ENCODE peak calls at places on chromosomes 16 and 17, in seven cellular contexts. One of them, this sample, is unnamed.

GRCh38 chr16:106623-107324 is 28.7 kb downstream of the MPG start:
- DNase-seq in fibroblast of lung: peak
- DNase-seq in T-helper 2 cell: peak
- DNase-seq in RWPE1: peak
- DNase-seq in NCI-H460: peak
- DNase-seq in RCC 7860: peak
- DNase-seq in GM12865: peak
- DNase-seq in this sample: peak

GRCh38 chr16:85441189-85441889 is 171.8 kb upstream of the GSE1 start:
- DNase-seq in fibroblast of lung: no peak
- DNase-seq in T-helper 2 cell: no peak
- DNase-seq in RWPE1: no peak
- DNase-seq in NCI-H460: peak
- DNase-seq in RCC 7860: no peak
- DNase-seq in GM12865: peak
- DNase-seq in this sample: no peak

GRCh38 chr17:61488878-61489718 is 36.9 kb downstream of the TBX4 start:
- DNase-seq in fibroblast of lung: no peak
- DNase-seq in T-helper 2 cell: no peak
- DNase-seq in RWPE1: no peak
- DNase-seq in NCI-H460: no peak
- DNase-seq in RCC 7860: no peak
- DNase-seq in GM12865: no peak
- DNase-seq in this sample: no peak

GRCh38 chr17:39239640-39240314 is 14.0 kb upstream of the STAC2 start:
- DNase-seq in fibroblast of lung: no peak
- DNase-seq in T-helper 2 cell: peak
- DNase-seq in RWPE1: peak
- DNase-seq in NCI-H460: no peak
- DNase-seq in RCC 7860: no peak
- DNase-seq in GM12865: peak
- DNase-seq in this sample: no peak

GRCh38 chr17:83183951-83184506 is 104.6 kb downstream of the METRNL start:
- DNase-seq in fibroblast of lung: no peak
- DNase-seq in T-helper 2 cell: no peak
- DNase-seq in RWPE1: no peak
- DNase-seq in NCI-H460: no peak
- DNase-seq in RCC 7860: no peak
- DNase-seq in GM12865: no peak
- DNase-seq in this sample: no peak

GRCh38 chr17:41600318-41600717 is 12.2 kb downstream of the KRT16 start:
- DNase-seq in fibroblast of lung: no peak
- DNase-seq in T-helper 2 cell: no peak
- DNase-seq in RWPE1: no peak
- DNase-seq in NCI-H460: no peak
- DNase-seq in RCC 7860: no peak
- DNase-seq in GM12865: no peak
- DNase-seq in this sample: no peak

GRCh38 chr16:57264381-57264780 is 19.3 kb downstream of the ARL2BP start:
- DNase-seq in fibroblast of lung: no peak
- DNase-seq in T-helper 2 cell: no peak
- DNase-seq in RWPE1: no peak
- DNase-seq in NCI-H460: no peak
- DNase-seq in RCC 7860: no peak
- DNase-seq in GM12865: no peak
- DNase-seq in this sample: peak

GRCh38 chr16:58196898-58197313 is 1.0 kb downstream of the CSNK2A2 start:
- DNase-seq in fibroblast of lung: peak
- DNase-seq in T-helper 2 cell: no peak
- DNase-seq in RWPE1: peak
- DNase-seq in NCI-H460: no peak
- DNase-seq in RCC 7860: no peak
- DNase-seq in GM12865: no peak
- DNase-seq in this sample: no peak

GRCh38 chr16:1188781-1189189 is 35.9 kb downstream of the CACNA1H start:
- DNase-seq in fibroblast of lung: peak
- DNase-seq in T-helper 2 cell: peak
- DNase-seq in RWPE1: peak
- DNase-seq in NCI-H460: peak
- DNase-seq in RCC 7860: peak
- DNase-seq in GM12865: peak
- DNase-seq in this sample: no peak

GRCh38 chr16:76882105-76882504 is 308.9 kb upstream of the MON1B start:
- DNase-seq in fibroblast of lung: no peak
- DNase-seq in T-helper 2 cell: no peak
- DNase-seq in RWPE1: peak
- DNase-seq in NCI-H460: no peak
- DNase-seq in RCC 7860: no peak
- DNase-seq in GM12865: peak
- DNase-seq in this sample: no peak

GRCh38 chr17:83055911-83056582 is 23.4 kb upstream of the METRNL start:
- DNase-seq in fibroblast of lung: peak
- DNase-seq in T-helper 2 cell: no peak
- DNase-seq in RWPE1: peak
- DNase-seq in NCI-H460: no peak
- DNase-seq in RCC 7860: peak
- DNase-seq in GM12865: no peak
- DNase-seq in this sample: peak

GRCh38 chr17:77300016-77300686 is 159.4 kb downstream of the SEC14L1 start:
- DNase-seq in fibroblast of lung: no peak
- DNase-seq in T-helper 2 cell: no peak
- DNase-seq in RWPE1: no peak
- DNase-seq in NCI-H460: no peak
- DNase-seq in RCC 7860: no peak
- DNase-seq in GM12865: no peak
- DNase-seq in this sample: no peak

GRCh38 chr16:66599726-66600125 is 4.8 kb upstream of the CMTM3 start:
- DNase-seq in fibroblast of lung: no peak
- DNase-seq in T-helper 2 cell: peak
- DNase-seq in RWPE1: no peak
- DNase-seq in NCI-H460: no peak
- DNase-seq in RCC 7860: no peak
- DNase-seq in GM12865: no peak
- DNase-seq in this sample: no peak

GRCh38 chr17:39702901-39703893 is 3.3 kb downstream of the ERBB2 start:
- DNase-seq in fibroblast of lung: no peak
- DNase-seq in T-helper 2 cell: no peak
- DNase-seq in RWPE1: no peak
- DNase-seq in NCI-H460: peak
- DNase-seq in RCC 7860: no peak
- DNase-seq in GM12865: peak
- DNase-seq in this sample: no peak

GRCh38 chr16:49019826-49020401 is 261.7 kb downstream of the CBLN1 start:
- DNase-seq in fibroblast of lung: no peak
- DNase-seq in T-helper 2 cell: no peak
- DNase-seq in RWPE1: no peak
- DNase-seq in NCI-H460: peak
- DNase-seq in RCC 7860: no peak
- DNase-seq in GM12865: no peak
- DNase-seq in this sample: no peak

GRCh38 chr16:2181952-2182351 is 14.5 kb downstream of the CASKIN1 start:
- DNase-seq in fibroblast of lung: no peak
- DNase-seq in T-helper 2 cell: no peak
- DNase-seq in RWPE1: no peak
- DNase-seq in NCI-H460: no peak
- DNase-seq in RCC 7860: no peak
- DNase-seq in GM12865: no peak
- DNase-seq in this sample: no peak

GRCh38 chr16:48972236-48972635 is 309.4 kb downstream of the CBLN1 start:
- DNase-seq in fibroblast of lung: no peak
- DNase-seq in T-helper 2 cell: no peak
- DNase-seq in RWPE1: no peak
- DNase-seq in NCI-H460: no peak
- DNase-seq in RCC 7860: no peak
- DNase-seq in GM12865: no peak
- DNase-seq in this sample: no peak

GRCh38 chr16:80084614-80085013 is 456.2 kb upstream of the DYNLRB2 start:
- DNase-seq in fibroblast of lung: peak
- DNase-seq in T-helper 2 cell: peak
- DNase-seq in RWPE1: peak
- DNase-seq in NCI-H460: peak
- DNase-seq in RCC 7860: peak
- DNase-seq in GM12865: peak
- DNase-seq in this sample: no peak

GRCh38 chr17:43219746-43220380 is 8.2 kb downstream of the TMEM106A start:
- DNase-seq in fibroblast of lung: no peak
- DNase-seq in T-helper 2 cell: no peak
- DNase-seq in RWPE1: no peak
- DNase-seq in NCI-H460: no peak
- DNase-seq in RCC 7860: no peak
- DNase-seq in GM12865: no peak
- DNase-seq in this sample: no peak

GRCh38 chr17:19943026-19943425 is 34.6 kb downstream of the AKAP10 start:
- DNase-seq in fibroblast of lung: no peak
- DNase-seq in T-helper 2 cell: no peak
- DNase-seq in RWPE1: no peak
- DNase-seq in NCI-H460: no peak
- DNase-seq in RCC 7860: no peak
- DNase-seq in GM12865: no peak
- DNase-seq in this sample: no peak

GRCh38 chr17:77444653-77445029 is 303.9 kb downstream of the SEC14L1 start:
- DNase-seq in fibroblast of lung: peak
- DNase-seq in T-helper 2 cell: no peak
- DNase-seq in RWPE1: no peak
- DNase-seq in NCI-H460: no peak
- DNase-seq in RCC 7860: no peak
- DNase-seq in GM12865: peak
- DNase-seq in this sample: peak

GRCh38 chr17:61314368-61315078 is 85.1 kb upstream of the TBX2 start:
- DNase-seq in fibroblast of lung: peak
- DNase-seq in T-helper 2 cell: no peak
- DNase-seq in RWPE1: peak
- DNase-seq in NCI-H460: no peak
- DNase-seq in RCC 7860: no peak
- DNase-seq in GM12865: peak
- DNase-seq in this sample: peak

GRCh38 chr17:794876-795275 is 12.7 kb downstream of the MRM3 start:
- DNase-seq in fibroblast of lung: peak
- DNase-seq in T-helper 2 cell: peak
- DNase-seq in RWPE1: peak
- DNase-seq in NCI-H460: peak
- DNase-seq in RCC 7860: peak
- DNase-seq in GM12865: peak
- DNase-seq in this sample: peak

GRCh38 chr16:70737377-70738082 is 51.7 kb upstream of the MTSS2 start:
- DNase-seq in fibroblast of lung: peak
- DNase-seq in T-helper 2 cell: peak
- DNase-seq in RWPE1: no peak
- DNase-seq in NCI-H460: no peak
- DNase-seq in RCC 7860: no peak
- DNase-seq in GM12865: peak
- DNase-seq in this sample: peak

GRCh38 chr17:42247734-42248133 is 28.5 kb downstream of the STAT5B start:
- DNase-seq in fibroblast of lung: peak
- DNase-seq in T-helper 2 cell: no peak
- DNase-seq in RWPE1: no peak
- DNase-seq in NCI-H460: no peak
- DNase-seq in RCC 7860: no peak
- DNase-seq in GM12865: no peak
- DNase-seq in this sample: peak

GRCh38 chr17:2593846-2594656 is 597 bp downstream of the PAFAH1B1 start:
- DNase-seq in fibroblast of lung: peak
- DNase-seq in T-helper 2 cell: peak
- DNase-seq in RWPE1: peak
- DNase-seq in NCI-H460: peak
- DNase-seq in RCC 7860: peak
- DNase-seq in GM12865: peak
- DNase-seq in this sample: peak

GRCh38 chr17:48261297-48261880 is 153.8 kb downstream of the SNX11 start:
- DNase-seq in fibroblast of lung: peak
- DNase-seq in T-helper 2 cell: no peak
- DNase-seq in RWPE1: no peak
- DNase-seq in NCI-H460: peak
- DNase-seq in RCC 7860: peak
- DNase-seq in GM12865: peak
- DNase-seq in this sample: peak

GRCh38 chr16:85398050-85398451 is 215.1 kb upstream of the GSE1 start:
- DNase-seq in fibroblast of lung: no peak
- DNase-seq in T-helper 2 cell: no peak
- DNase-seq in RWPE1: no peak
- DNase-seq in NCI-H460: no peak
- DNase-seq in RCC 7860: no peak
- DNase-seq in GM12865: no peak
- DNase-seq in this sample: no peak

GRCh38 chr16:51155901-51156810 is 5.1 kb upstream of the SALL1 start:
- DNase-seq in fibroblast of lung: peak
- DNase-seq in T-helper 2 cell: peak
- DNase-seq in RWPE1: no peak
- DNase-seq in NCI-H460: no peak
- DNase-seq in RCC 7860: no peak
- DNase-seq in GM12865: no peak
- DNase-seq in this sample: no peak

GRCh38 chr16:57618306-57619132 is 9.9 kb upstream of the ADGRG1 start:
- DNase-seq in fibroblast of lung: no peak
- DNase-seq in T-helper 2 cell: no peak
- DNase-seq in RWPE1: no peak
- DNase-seq in NCI-H460: peak
- DNase-seq in RCC 7860: no peak
- DNase-seq in GM12865: no peak
- DNase-seq in this sample: no peak

GRCh38 chr16:87324411-87325275 is 7.5 kb upstream of the C16orf95 start:
- DNase-seq in fibroblast of lung: peak
- DNase-seq in T-helper 2 cell: peak
- DNase-seq in RWPE1: peak
- DNase-seq in NCI-H460: peak
- DNase-seq in RCC 7860: no peak
- DNase-seq in GM12865: peak
- DNase-seq in this sample: peak

GRCh38 chr16:73025111-73025505 is 22.8 kb downstream of the ZFHX3 start:
- DNase-seq in fibroblast of lung: peak
- DNase-seq in T-helper 2 cell: no peak
- DNase-seq in RWPE1: no peak
- DNase-seq in NCI-H460: no peak
- DNase-seq in RCC 7860: no peak
- DNase-seq in GM12865: no peak
- DNase-seq in this sample: no peak

GRCh38 chr17:58677204-58677880 is 14.5 kb downstream of the TEX14 start:
- DNase-seq in fibroblast of lung: peak
- DNase-seq in T-helper 2 cell: no peak
- DNase-seq in RWPE1: no peak
- DNase-seq in NCI-H460: no peak
- DNase-seq in RCC 7860: no peak
- DNase-seq in GM12865: peak
- DNase-seq in this sample: no peak